ENCODE peak calls at places on chromosomes 2 and 18, in seven cellular contexts. W is nephron progenitor cell, X is MV-4-11, G is iris pigment epithelial cell, Z is left ventricle myocardium superior, A is mucosa of gallbladder, B is neural crest cell. D is an unnamed sample.

GRCh38 chr2:100882645-100883613 is 63.0 kb downstream of the NPAS2 start:
- DNase-seq in W (no peak), B (no peak), X (no peak), G (no peak), Z (no peak), A (peak; percentile 44), D (no peak)

GRCh38 chr2:161104054-161104553 is 56.1 kb upstream of the TANK start:
- DNase-seq in Z (no peak), W (no peak), X (no peak), B (no peak), G (no peak), A (no peak), D (no peak)

GRCh38 chr2:128311216-128311754 is 7.4 kb downstream of the HS6ST1 start:
- DNase-seq in W (no peak), X (no peak), G (no peak), B (no peak), Z (peak; percentile 10), A (no peak), D (peak; percentile 12)

GRCh38 chr2:57965961-57966360 is 80.6 kb upstream of the VRK2 start:
- DNase-seq in A (no peak), W (no peak), X (no peak), G (no peak), B (no peak), Z (no peak), D (no peak)

GRCh38 chr2:62698653-62699052 is 6.9 kb upstream of the EHBP1 start:
- DNase-seq in W (no peak), Z (no peak), G (no peak), A (no peak), B (no peak), X (no peak), D (no peak)

GRCh38 chr2:1837022-1837421 is 92.7 kb upstream of the PXDN start:
- DNase-seq in X (no peak), G (no peak), A (no peak), W (no peak), Z (no peak), B (no peak), D (no peak)

GRCh38 chr2:60316381-60317028 is 236.9 kb downstream of the BCL11A start:
- DNase-seq in A (peak; percentile 53), X (no peak), Z (no peak), G (no peak), B (peak; percentile 25), W (peak; percentile 54), D (no peak)

GRCh38 chr18:32019251-32019943 is 772 bp downstream of the RNF125 start:
- DNase-seq in X (peak; percentile 33), G (peak; percentile 40), B (peak; percentile 4), A (peak; percentile 31), W (peak; percentile 50), Z (peak; percentile 63), D (peak; percentile 50)

GRCh38 chr2:7154666-7155065 is 237.5 kb downstream of the RNF144A start:
- DNase-seq in W (no peak), B (no peak), Z (no peak), A (no peak), X (no peak), G (no peak), D (no peak)

GRCh38 chr2:215745316-215745715 is 268.0 kb downstream of the MREG start:
- DNase-seq in Z (no peak), X (no peak), W (no peak), A (no peak), B (no peak), G (no peak), D (no peak)

GRCh38 chr2:49044680-49045079 is 109.6 kb downstream of the FSHR start:
- DNase-seq in W (no peak), B (no peak), G (no peak), Z (no peak), X (no peak), A (no peak), D (no peak)

GRCh38 chr2:27095745-27096651 is 9.4 kb downstream of the KHK start:
- DNase-seq in B (peak; percentile 59), X (peak; percentile 64), W (peak; percentile 56), Z (peak; percentile 70), A (peak; percentile 63), G (peak; percentile 67), D (peak; percentile 83)

GRCh38 chr18:74870950-74871349 is 273.3 kb downstream of the ZNF407 start:
- DNase-seq in G (no peak), X (no peak), W (no peak), Z (no peak), B (no peak), A (no peak), D (no peak)

GRCh38 chr2:8500124-8501054 is 181.5 kb upstream of the ID2 start:
- DNase-seq in W (no peak), X (no peak), G (no peak), Z (no peak), B (no peak), A (no peak), D (no peak)

GRCh38 chr2:220556658-220557057 is 929.2 kb downstream of the SLC4A3 start:
- DNase-seq in Z (no peak), A (no peak), G (peak; percentile 83), W (no peak), X (no peak), B (no peak), D (no peak)

GRCh38 chr2:46942143-46942526 is 26.5 kb upstream of the MCFD2 start:
- DNase-seq in W (no peak), Z (peak; percentile 53), X (peak; percentile 22), G (peak; percentile 53), B (no peak), A (no peak), D (no peak)

GRCh38 chr2:150023044-150023443 is 435.5 kb upstream of the MMADHC start:
- DNase-seq in B (no peak), W (no peak), A (no peak), G (peak; percentile 39), X (no peak), Z (no peak), D (no peak)

GRCh38 chr2:207088839-207089238 is 76.9 kb downstream of the KLF7 start:
- DNase-seq in Z (no peak), W (no peak), X (no peak), G (no peak), B (no peak), A (no peak), D (no peak)

GRCh38 chr2:98708396-98709186 is 22.3 kb downstream of the MGAT4A start:
- DNase-seq in G (no peak), B (no peak), X (no peak), A (no peak), W (no peak), Z (no peak), D (no peak)

GRCh38 chr2:157837851-157838441 is 38.2 kb downstream of the ACVR1 start:
- DNase-seq in W (no peak), G (peak; percentile 60), Z (peak; percentile 64), X (no peak), B (no peak), A (no peak), D (peak; percentile 62)

GRCh38 chr2:12675801-12676200 is 40.9 kb upstream of the TRIB2 start:
- DNase-seq in X (no peak), G (no peak), A (no peak), B (no peak), W (no peak), Z (no peak), D (no peak)

GRCh38 chr18:76765649-76766048 is 56.7 kb upstream of the ZNF236 start:
- DNase-seq in B (no peak), X (no peak), A (no peak), W (no peak), Z (no peak), G (peak; percentile 5), D (no peak)

GRCh38 chr2:233862261-233862768 is 5.9 kb downstream of the MSL3B start:
- DNase-seq in A (no peak), B (no peak), Z (no peak), G (no peak), W (no peak), X (no peak), D (no peak)

GRCh38 chr18:9454061-9454703 is 21.1 kb upstream of the RALBP1 start:
- DNase-seq in A (no peak), W (no peak), B (no peak), Z (no peak), G (peak; percentile 48), X (no peak), D (no peak)

GRCh38 chr2:33395660-33396249 is 80.7 kb upstream of the RASGRP3 start:
- DNase-seq in G (peak; percentile 56), A (no peak), B (peak; percentile 51), Z (no peak), W (peak; percentile 42), X (peak; percentile 66), D (peak; percentile 58)

GRCh38 chr2:7601990-7602389 is 684.8 kb downstream of the RNF144A start:
- DNase-seq in A (no peak), B (no peak), G (no peak), W (no peak), Z (no peak), X (no peak), D (no peak)

GRCh38 chr2:122136071-122136470 is 380.6 kb downstream of the TSN start:
- DNase-seq in Z (no peak), A (no peak), G (peak; percentile 11), W (peak; percentile 6), X (peak; percentile 9), B (no peak), D (no peak)

GRCh38 chr2:210169871-210170441 is 1.3 kb downstream of the KANSL1L start:
- DNase-seq in X (peak; percentile 92), B (no peak), G (peak; percentile 90), Z (no peak), A (no peak), W (no peak), D (no peak)

GRCh38 chr2:37523861-37524362 is 147.5 kb downstream of the CDC42EP3 start:
- DNase-seq in A (peak; percentile 49), B (no peak), X (peak; percentile 82), G (peak; percentile 83), Z (no peak), W (no peak), D (no peak)

GRCh38 chr2:151826737-151827157 is 1.5 kb downstream of the ARL5A start:
- DNase-seq in A (no peak), G (peak; percentile 27), W (no peak), B (no peak), Z (no peak), X (peak; percentile 27), D (no peak)

GRCh38 chr2:65353046-65353445 is 79.4 kb downstream of the SPRED2 start:
- DNase-seq in W (no peak), X (no peak), G (no peak), B (no peak), Z (no peak), A (no peak), D (no peak)

GRCh38 chr18:34929336-34929780 is 111.9 kb upstream of the MAPRE2 start:
- DNase-seq in B (no peak), W (no peak), G (peak; percentile 93), Z (no peak), A (no peak), X (peak; percentile 13), D (no peak)

GRCh38 chr2:174477772-174478171 is 9.1 kb downstream of the GPR155 start:
- DNase-seq in A (no peak), G (no peak), W (no peak), Z (no peak), X (no peak), B (no peak), D (no peak)